ENCODE peak calls at places on chromosomes 2 and 18, in six cellular contexts. One of them, this sample, is unnamed. For H3K36me3, the result is how much of the 10 kb centered on the place peaks cover.

GRCh38 chr2:218889937-218890336 is 9.3 kb downstream of the WNT10A start:
- DNase-seq in BJ: no peak
- DNase-seq in tibial nerve: no peak
- DNase-seq in upper lobe of left lung: no peak
- DNase-seq in CD8-positive, alpha-beta memory T cell: no peak
- DNase-seq in OCI-LY7: no peak
- DNase-seq in this sample: no peak

GRCh38 chr2:164457271-164457670 is 164.0 kb downstream of the GRB14 start:
- DNase-seq in BJ: no peak
- DNase-seq in tibial nerve: no peak
- DNase-seq in upper lobe of left lung: no peak
- DNase-seq in CD8-positive, alpha-beta memory T cell: no peak
- DNase-seq in OCI-LY7: no peak
- DNase-seq in this sample: no peak

GRCh38 chr2:159684796-159685195 is 27.5 kb upstream of the MARCHF7 start:
- DNase-seq in BJ: no peak
- DNase-seq in tibial nerve: no peak
- DNase-seq in upper lobe of left lung: no peak
- DNase-seq in CD8-positive, alpha-beta memory T cell: no peak
- DNase-seq in OCI-LY7: no peak
- DNase-seq in this sample: peak

GRCh38 chr2:30679416-30680088 is 127.7 kb downstream of the CAPN13 start:
- DNase-seq in BJ: no peak
- DNase-seq in tibial nerve: no peak
- DNase-seq in upper lobe of left lung: no peak
- DNase-seq in CD8-positive, alpha-beta memory T cell: no peak
- DNase-seq in OCI-LY7: no peak
- DNase-seq in this sample: peak

GRCh38 chr2:240198226-240198625 is 57.8 kb upstream of the OTOS start:
- DNase-seq in BJ: no peak
- DNase-seq in tibial nerve: no peak
- DNase-seq in upper lobe of left lung: peak
- DNase-seq in CD8-positive, alpha-beta memory T cell: no peak
- DNase-seq in OCI-LY7: no peak
- DNase-seq in this sample: no peak

GRCh38 chr18:49886891-49887764 is 73.8 kb upstream of the ACAA2 start:
- DNase-seq in BJ: no peak
- DNase-seq in tibial nerve: no peak
- DNase-seq in upper lobe of left lung: no peak
- DNase-seq in CD8-positive, alpha-beta memory T cell: no peak
- DNase-seq in OCI-LY7: no peak
- DNase-seq in this sample: no peak

GRCh38 chr2:162063899-162064298 is 10.1 kb downstream of the DPP4 start:
- DNase-seq in BJ: no peak
- DNase-seq in tibial nerve: no peak
- DNase-seq in upper lobe of left lung: no peak
- DNase-seq in CD8-positive, alpha-beta memory T cell: peak
- DNase-seq in OCI-LY7: peak
- DNase-seq in this sample: no peak

GRCh38 chr2:29456429-29456828 is 341.2 kb downstream of the CLIP4 start:
- DNase-seq in BJ: no peak
- DNase-seq in tibial nerve: no peak
- DNase-seq in upper lobe of left lung: no peak
- DNase-seq in CD8-positive, alpha-beta memory T cell: no peak
- DNase-seq in OCI-LY7: no peak
- DNase-seq in this sample: no peak

GRCh38 chr18:76410660-76411417 is 84.2 kb downstream of the ZNF516 start:
- DNase-seq in BJ: no peak
- DNase-seq in tibial nerve: no peak
- DNase-seq in upper lobe of left lung: no peak
- DNase-seq in CD8-positive, alpha-beta memory T cell: no peak
- DNase-seq in OCI-LY7: no peak
- DNase-seq in this sample: no peak

GRCh38 chr2:211455225-211455841 is 898.9 kb downstream of the CPS1 start:
- DNase-seq in BJ: no peak
- DNase-seq in tibial nerve: peak
- DNase-seq in upper lobe of left lung: peak
- DNase-seq in CD8-positive, alpha-beta memory T cell: no peak
- DNase-seq in OCI-LY7: peak
- DNase-seq in this sample: peak

GRCh38 chr2:88735853-88736252 is 44.4 kb downstream of the RPIA start:
- DNase-seq in BJ: no peak
- DNase-seq in tibial nerve: no peak
- DNase-seq in upper lobe of left lung: no peak
- DNase-seq in CD8-positive, alpha-beta memory T cell: no peak
- DNase-seq in OCI-LY7: no peak
- DNase-seq in this sample: no peak

GRCh38 chr2:39377226-39377939 is 59.7 kb downstream of the MAP4K3 start:
- DNase-seq in BJ: no peak
- DNase-seq in tibial nerve: no peak
- DNase-seq in upper lobe of left lung: no peak
- DNase-seq in CD8-positive, alpha-beta memory T cell: no peak
- DNase-seq in OCI-LY7: peak
- DNase-seq in this sample: no peak

GRCh38 chr2:224982910-224983688 is 59.2 kb downstream of the DOCK10 start:
- DNase-seq in BJ: no peak
- DNase-seq in tibial nerve: no peak
- DNase-seq in upper lobe of left lung: peak
- DNase-seq in CD8-positive, alpha-beta memory T cell: peak
- DNase-seq in OCI-LY7: no peak
- DNase-seq in this sample: peak

GRCh38 chr2:217858519-217859466 is 144.0 kb downstream of the TNS1 start:
- DNase-seq in BJ: peak
- DNase-seq in tibial nerve: peak
- DNase-seq in upper lobe of left lung: no peak
- DNase-seq in CD8-positive, alpha-beta memory T cell: no peak
- DNase-seq in OCI-LY7: no peak
- DNase-seq in this sample: peak

DNA sequence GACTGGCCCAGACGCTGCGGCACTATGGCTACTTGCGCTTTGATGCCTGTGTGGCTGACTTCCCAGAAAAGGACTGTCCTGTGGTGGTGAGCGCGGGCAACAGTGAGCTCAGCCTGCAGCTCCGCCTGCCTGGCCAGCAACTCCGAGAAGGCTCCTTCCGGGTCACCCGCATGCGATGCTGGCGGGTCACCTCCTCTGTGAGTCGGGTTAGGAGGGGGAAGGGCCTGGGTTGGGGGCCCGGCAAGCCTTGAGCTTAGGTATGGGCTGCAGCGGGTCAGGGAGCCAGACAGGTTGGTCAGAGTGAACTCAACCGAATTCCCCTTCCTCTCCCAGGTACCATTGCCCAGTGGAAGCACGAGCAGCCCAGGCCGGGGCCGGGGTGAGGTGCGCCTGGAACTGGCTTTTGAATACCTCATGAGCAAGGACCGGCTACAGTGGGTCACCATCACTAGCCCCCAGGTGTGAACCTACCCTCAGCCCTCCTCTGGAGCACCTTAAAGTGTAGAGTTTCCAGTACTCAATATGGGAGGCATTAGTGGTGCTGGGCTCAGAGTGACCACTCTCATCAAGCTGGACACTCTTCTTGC is 4.9 kb downstream of the ZNF513 start:
- DNase-seq in BJ: no peak
- DNase-seq in tibial nerve: no peak
- DNase-seq in upper lobe of left lung: no peak
- DNase-seq in CD8-positive, alpha-beta memory T cell: no peak
- DNase-seq in OCI-LY7: no peak
- DNase-seq in this sample: no peak
- H3K36me3 ChIP-seq in BJ: under half
- H3K36me3 ChIP-seq in tibial nerve: under half
- H3K36me3 ChIP-seq in upper lobe of left lung: under half
- H3K36me3 ChIP-seq in CD8-positive, alpha-beta memory T cell: under half
- H3K36me3 ChIP-seq in OCI-LY7: half or more
- H3K36me3 ChIP-seq in this sample: half or more

GRCh38 chr2:104412384-104412783 is 441.5 kb upstream of the POU3F3 start:
- DNase-seq in BJ: no peak
- DNase-seq in tibial nerve: peak
- DNase-seq in upper lobe of left lung: peak
- DNase-seq in CD8-positive, alpha-beta memory T cell: no peak
- DNase-seq in OCI-LY7: peak
- DNase-seq in this sample: no peak

GRCh38 chr2:104408266-104408665 is 445.6 kb upstream of the POU3F3 start:
- DNase-seq in BJ: no peak
- DNase-seq in tibial nerve: no peak
- DNase-seq in upper lobe of left lung: no peak
- DNase-seq in CD8-positive, alpha-beta memory T cell: no peak
- DNase-seq in OCI-LY7: no peak
- DNase-seq in this sample: no peak

GRCh38 chr2:104415284-104415683 is 438.6 kb upstream of the POU3F3 start:
- DNase-seq in BJ: no peak
- DNase-seq in tibial nerve: no peak
- DNase-seq in upper lobe of left lung: no peak
- DNase-seq in CD8-positive, alpha-beta memory T cell: no peak
- DNase-seq in OCI-LY7: no peak
- DNase-seq in this sample: no peak

DNA sequence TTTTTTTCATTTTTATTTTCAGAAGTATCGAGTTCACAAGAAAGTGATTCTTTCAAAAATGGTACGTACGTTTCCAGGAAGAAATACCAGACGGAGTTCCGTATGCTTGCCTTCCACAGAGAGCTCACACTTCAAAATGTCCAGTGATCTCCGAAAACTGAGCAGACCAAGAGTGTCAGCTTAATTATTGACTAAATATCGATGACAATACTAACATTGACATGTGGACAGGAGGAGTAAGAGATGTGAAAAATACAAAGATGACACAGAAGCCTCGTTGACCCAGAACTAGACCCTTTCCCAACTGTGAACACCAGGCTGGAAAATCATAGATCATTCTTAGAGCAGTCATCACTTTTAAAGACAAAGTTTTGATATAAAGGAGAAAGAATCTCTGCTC is 440.0 kb upstream of the POU3F3 start:
- DNase-seq in BJ: no peak
- DNase-seq in tibial nerve: no peak
- DNase-seq in upper lobe of left lung: no peak
- DNase-seq in CD8-positive, alpha-beta memory T cell: no peak
- DNase-seq in OCI-LY7: no peak
- DNase-seq in this sample: no peak
- H3K36me3 ChIP-seq in BJ: under half
- H3K36me3 ChIP-seq in tibial nerve: under half
- H3K36me3 ChIP-seq in upper lobe of left lung: under half
- H3K36me3 ChIP-seq in CD8-positive, alpha-beta memory T cell: under half
- H3K36me3 ChIP-seq in OCI-LY7: under half
- H3K36me3 ChIP-seq in this sample: under half

GRCh38 chr2:177221970-177222369 is 9.4 kb downstream of the HNRNPA3 start:
- DNase-seq in BJ: no peak
- DNase-seq in tibial nerve: no peak
- DNase-seq in upper lobe of left lung: no peak
- DNase-seq in CD8-positive, alpha-beta memory T cell: no peak
- DNase-seq in OCI-LY7: no peak
- DNase-seq in this sample: no peak
- H3K36me3 ChIP-seq in BJ: under half
- H3K36me3 ChIP-seq in tibial nerve: under half
- H3K36me3 ChIP-seq in upper lobe of left lung: under half
- H3K36me3 ChIP-seq in CD8-positive, alpha-beta memory T cell: half or more
- H3K36me3 ChIP-seq in OCI-LY7: half or more
- H3K36me3 ChIP-seq in this sample: half or more

GRCh38 chr2:216671791-216672343 is 23.5 kb downstream of the IGFBP5 start:
- DNase-seq in BJ: no peak
- DNase-seq in tibial nerve: no peak
- DNase-seq in upper lobe of left lung: no peak
- DNase-seq in CD8-positive, alpha-beta memory T cell: no peak
- DNase-seq in OCI-LY7: no peak
- DNase-seq in this sample: no peak
- H3K36me3 ChIP-seq in BJ: under half
- H3K36me3 ChIP-seq in tibial nerve: under half
- H3K36me3 ChIP-seq in upper lobe of left lung: under half
- H3K36me3 ChIP-seq in CD8-positive, alpha-beta memory T cell: under half
- H3K36me3 ChIP-seq in OCI-LY7: under half
- H3K36me3 ChIP-seq in this sample: under half

GRCh38 chr2:108809936-108810335 is 23.4 kb downstream of the CCDC138 start:
- DNase-seq in BJ: no peak
- DNase-seq in tibial nerve: no peak
- DNase-seq in upper lobe of left lung: no peak
- DNase-seq in CD8-positive, alpha-beta memory T cell: no peak
- DNase-seq in OCI-LY7: no peak
- DNase-seq in this sample: no peak

GRCh38 chr2:108805782-108806181 is 19.2 kb downstream of the CCDC138 start:
- DNase-seq in BJ: no peak
- DNase-seq in tibial nerve: no peak
- DNase-seq in upper lobe of left lung: no peak
- DNase-seq in CD8-positive, alpha-beta memory T cell: no peak
- DNase-seq in OCI-LY7: no peak
- DNase-seq in this sample: no peak

GRCh38 chr2:108803045-108803736 is 16.6 kb downstream of the CCDC138 start:
- DNase-seq in BJ: no peak
- DNase-seq in tibial nerve: no peak
- DNase-seq in upper lobe of left lung: no peak
- DNase-seq in CD8-positive, alpha-beta memory T cell: no peak
- DNase-seq in OCI-LY7: no peak
- DNase-seq in this sample: no peak

GRCh38 chr2:108806362-108806761 is 19.8 kb downstream of the CCDC138 start:
- DNase-seq in BJ: no peak
- DNase-seq in tibial nerve: no peak
- DNase-seq in upper lobe of left lung: no peak
- DNase-seq in CD8-positive, alpha-beta memory T cell: no peak
- DNase-seq in OCI-LY7: no peak
- DNase-seq in this sample: no peak

DNA sequence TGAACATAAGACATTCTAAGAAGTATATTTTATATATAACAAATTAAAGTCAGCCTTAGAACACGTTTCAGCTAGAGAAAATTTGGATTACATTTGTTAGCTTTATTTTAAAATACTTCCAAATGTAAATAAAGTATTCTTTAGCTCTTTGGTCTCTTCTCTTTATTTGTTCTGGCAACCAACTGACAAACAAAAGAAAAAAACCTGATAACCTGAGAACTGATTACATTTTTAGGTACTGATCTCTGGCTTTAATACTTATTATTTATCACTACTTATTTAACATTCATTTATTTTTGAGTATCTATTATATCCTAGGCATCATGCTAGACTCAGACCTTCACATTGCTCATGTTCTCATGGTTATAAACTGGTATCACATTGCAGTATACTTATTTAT is 18.5 kb downstream of the CCDC138 start:
- DNase-seq in BJ: no peak
- DNase-seq in tibial nerve: no peak
- DNase-seq in upper lobe of left lung: no peak
- DNase-seq in CD8-positive, alpha-beta memory T cell: no peak
- DNase-seq in OCI-LY7: no peak
- DNase-seq in this sample: no peak
- H3K36me3 ChIP-seq in BJ: under half
- H3K36me3 ChIP-seq in tibial nerve: under half
- H3K36me3 ChIP-seq in upper lobe of left lung: under half
- H3K36me3 ChIP-seq in CD8-positive, alpha-beta memory T cell: under half
- H3K36me3 ChIP-seq in OCI-LY7: half or more
- H3K36me3 ChIP-seq in this sample: under half

DNA sequence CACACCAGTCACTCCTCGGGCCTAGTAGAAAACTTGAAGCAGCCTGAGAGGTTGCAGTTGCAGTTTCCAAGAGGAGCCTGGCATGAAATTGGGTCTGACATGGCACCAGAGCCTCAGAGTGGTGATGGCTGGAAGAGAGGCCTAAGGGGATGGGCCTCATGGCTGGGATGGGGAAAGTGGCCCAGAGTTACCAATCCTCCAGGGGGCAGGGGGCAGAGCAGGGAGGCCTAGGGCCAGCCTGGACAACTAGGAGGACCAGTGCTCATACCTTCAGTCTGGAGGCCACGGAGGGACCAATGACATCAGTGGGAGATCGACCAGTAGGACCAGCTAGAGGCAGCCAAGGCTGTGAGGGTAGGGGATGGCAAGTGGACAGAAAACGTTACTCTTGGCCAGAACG is 15.1 kb upstream of the ADCY3 start:
- DNase-seq in BJ: no peak
- DNase-seq in tibial nerve: no peak
- DNase-seq in upper lobe of left lung: no peak
- DNase-seq in CD8-positive, alpha-beta memory T cell: no peak
- DNase-seq in OCI-LY7: no peak
- DNase-seq in this sample: no peak
- H3K36me3 ChIP-seq in BJ: under half
- H3K36me3 ChIP-seq in tibial nerve: under half
- H3K36me3 ChIP-seq in upper lobe of left lung: under half
- H3K36me3 ChIP-seq in CD8-positive, alpha-beta memory T cell: under half
- H3K36me3 ChIP-seq in OCI-LY7: under half
- H3K36me3 ChIP-seq in this sample: under half

This sample was measured in brain microvascular endothelial cell.